ENCODE peak calls at places on chromosomes 1 and 21, in four cellular contexts. One of them, this sample, is unnamed.

GRCh38 chr1:112457241-112457640 is 51.5 kb upstream of the WNT2B start:
- DNase-seq in GM12878: no peak
- DNase-seq in K562: no peak
- DNase-seq in HepG2: no peak
- DNase-seq in this sample: no peak

GRCh38 chr1:25809929-25810328 is 9.8 kb upstream of the MTFR1L start:
- DNase-seq in GM12878: no peak
- DNase-seq in K562: no peak
- DNase-seq in HepG2: no peak
- DNase-seq in this sample: no peak

GRCh38 chr1:116915182-116915611 is 5.5 kb downstream of the PTGFRN start:
- DNase-seq in GM12878: no peak
- DNase-seq in K562: no peak
- DNase-seq in HepG2: no peak
- DNase-seq in this sample: no peak

GRCh38 chr1:960371-961131 is at the start of gene KLHL17:
- DNase-seq in GM12878: no peak
- DNase-seq in K562: peak; percentile 92
- DNase-seq in HepG2: peak; percentile 32
- DNase-seq in this sample: peak; percentile 82

GRCh38 chr1:28173980-28174297 is 2.6 kb downstream of the PTAFR start:
- DNase-seq in GM12878: no peak
- DNase-seq in K562: no peak
- DNase-seq in HepG2: no peak
- DNase-seq in this sample: no peak

GRCh38 chr1:159951016-159951415 is 3.0 kb downstream of the SLAMF9 start:
- DNase-seq in GM12878: no peak
- DNase-seq in K562: no peak
- DNase-seq in HepG2: no peak
- DNase-seq in this sample: no peak

GRCh38 chr1:206507395-206508129 is at the start of gene RASSF5:
- DNase-seq in GM12878: no peak
- DNase-seq in K562: peak; percentile 73
- DNase-seq in HepG2: no peak
- DNase-seq in this sample: peak; percentile 50

GRCh38 chr1:224759570-224760562 is 143.7 kb downstream of the CNIH3 start:
- DNase-seq in GM12878: no peak
- DNase-seq in K562: no peak
- DNase-seq in HepG2: no peak
- DNase-seq in this sample: no peak

GRCh38 chr1:48817505-48818114 is 40.9 kb upstream of the BEND5 start:
- DNase-seq in GM12878: no peak
- DNase-seq in K562: peak; percentile 16
- DNase-seq in HepG2: peak; percentile 18
- DNase-seq in this sample: peak; percentile 62

GRCh38 chr1:26471498-26472329 is 526 bp upstream of the HMGN2 start:
- DNase-seq in GM12878: no peak
- DNase-seq in K562: peak; percentile 83
- DNase-seq in HepG2: no peak
- DNase-seq in this sample: peak; percentile 54

GRCh38 chr1:244205171-244205570 is 154.1 kb downstream of the ZBTB18 start:
- DNase-seq in GM12878: no peak
- DNase-seq in K562: no peak
- DNase-seq in HepG2: no peak
- DNase-seq in this sample: no peak

GRCh38 chr1:236280438-236281285 is 1.1 kb downstream of the ERO1B start:
- DNase-seq in GM12878: no peak
- DNase-seq in K562: peak; percentile 18
- DNase-seq in HepG2: no peak
- DNase-seq in this sample: peak; percentile 39

GRCh38 chr1:111221633-111222286 is 5.8 kb upstream of the CHI3L2 start:
- DNase-seq in GM12878: peak; percentile 100
- DNase-seq in K562: peak; percentile 16
- DNase-seq in HepG2: no peak
- DNase-seq in this sample: no peak

GRCh38 chr1:201450721-201451291 is 18.2 kb downstream of the PHLDA3 start:
- DNase-seq in GM12878: no peak
- DNase-seq in K562: peak; percentile 32
- DNase-seq in HepG2: no peak
- DNase-seq in this sample: peak; percentile 55

GRCh38 chr1:33045814-33046213 is 9.1 kb upstream of the AK2 start:
- DNase-seq in GM12878: no peak
- DNase-seq in K562: peak; percentile 48
- DNase-seq in HepG2: no peak
- DNase-seq in this sample: no peak

GRCh38 chr1:218380125-218380977 is 35.2 kb downstream of the TGFB2 start:
- DNase-seq in GM12878: no peak
- DNase-seq in K562: no peak
- DNase-seq in HepG2: peak; percentile 87
- DNase-seq in this sample: no peak

GRCh38 chr1:112466078-112466660 is 42.6 kb upstream of the WNT2B start:
- DNase-seq in GM12878: peak; percentile 95
- DNase-seq in K562: peak; percentile 94
- DNase-seq in HepG2: peak; percentile 82
- DNase-seq in this sample: peak; percentile 93

GRCh38 chr21:42278750-42279149 is 36.5 kb downstream of the TFF3 start:
- DNase-seq in GM12878: no peak
- DNase-seq in K562: no peak
- DNase-seq in HepG2: no peak
- DNase-seq in this sample: no peak

GRCh38 chr1:30761312-30762151 is 4.0 kb upstream of the LAPTM5 start:
- DNase-seq in GM12878: no peak
- DNase-seq in K562: peak; percentile 71
- DNase-seq in HepG2: no peak
- DNase-seq in this sample: no peak

GRCh38 chr1:160821627-160822026 is 25.7 kb downstream of the LY9 start:
- DNase-seq in GM12878: no peak
- DNase-seq in K562: peak; percentile 38
- DNase-seq in HepG2: no peak
- DNase-seq in this sample: peak; percentile 33

GRCh38 chr1:218748071-218748470 is 402.9 kb downstream of the TGFB2 start:
- DNase-seq in GM12878: no peak
- DNase-seq in K562: no peak
- DNase-seq in HepG2: no peak
- DNase-seq in this sample: no peak

GRCh38 chr1:204288061-204288588 is 71.6 kb downstream of the PLEKHA6 start:
- DNase-seq in GM12878: no peak
- DNase-seq in K562: peak; percentile 14
- DNase-seq in HepG2: peak; percentile 79
- DNase-seq in this sample: peak; percentile 37

GRCh38 chr1:66182551-66183178 is 351.3 kb upstream of the SGIP1 start:
- DNase-seq in GM12878: no peak
- DNase-seq in K562: no peak
- DNase-seq in HepG2: no peak
- DNase-seq in this sample: peak; percentile 41

GRCh38 chr1:33237579-33237978 is 18.7 kb upstream of the ZNF362 start:
- DNase-seq in GM12878: no peak
- DNase-seq in K562: no peak
- DNase-seq in HepG2: no peak
- DNase-seq in this sample: no peak

GRCh38 chr1:211939876-211940468 is 95.4 kb downstream of the INTS7 start:
- DNase-seq in GM12878: peak; percentile 99
- DNase-seq in K562: no peak
- DNase-seq in HepG2: no peak
- DNase-seq in this sample: no peak

GRCh38 chr21:46304955-46305354 is 18.7 kb downstream of the C21orf58 start:
- DNase-seq in GM12878: no peak
- DNase-seq in K562: peak; percentile 68
- DNase-seq in HepG2: no peak
- DNase-seq in this sample: no peak

GRCh38 chr21:46308431-46308830 is 15.2 kb downstream of the C21orf58 start:
- DNase-seq in GM12878: no peak
- DNase-seq in K562: no peak
- DNase-seq in HepG2: no peak
- DNase-seq in this sample: no peak

GRCh38 chr21:46301759-46302158 is 15.6 kb downstream of the YBEY start:
- DNase-seq in GM12878: no peak
- DNase-seq in K562: no peak
- DNase-seq in HepG2: no peak
- DNase-seq in this sample: no peak

GRCh38 chr21:46307625-46308024 is 16.0 kb downstream of the C21orf58 start:
- DNase-seq in GM12878: no peak
- DNase-seq in K562: no peak
- DNase-seq in HepG2: no peak
- DNase-seq in this sample: no peak

DNA sequence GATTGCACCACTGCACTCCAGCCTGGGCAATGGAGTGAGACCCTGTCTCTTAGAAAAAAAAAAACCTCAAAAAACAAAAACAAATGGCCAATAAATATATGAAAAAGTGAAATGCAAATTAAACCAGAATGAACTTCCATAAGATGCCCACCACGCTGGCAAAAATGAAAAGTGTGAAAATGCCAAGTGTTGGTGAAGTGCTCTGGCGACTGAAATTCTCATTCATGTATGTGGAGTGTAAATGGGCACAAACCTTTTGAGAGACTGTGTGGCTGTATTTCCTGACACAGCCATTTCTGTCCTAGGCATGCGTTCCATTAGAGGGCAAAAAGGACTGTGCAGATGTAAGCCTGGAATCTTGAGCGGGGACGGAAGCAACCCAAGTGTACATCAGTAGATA is 18.3 kb downstream of the YBEY start:
- DNase-seq in GM12878: no peak
- DNase-seq in K562: no peak
- DNase-seq in HepG2: no peak
- DNase-seq in this sample: no peak
- TF ChIP-seq TARDBP in GM12878: no peak
- TF ChIP-seq TARDBP in K562: no peak
- TF ChIP-seq TARDBP in HepG2: no peak
- TF ChIP-seq TARDBP in this sample: no peak

DNA sequence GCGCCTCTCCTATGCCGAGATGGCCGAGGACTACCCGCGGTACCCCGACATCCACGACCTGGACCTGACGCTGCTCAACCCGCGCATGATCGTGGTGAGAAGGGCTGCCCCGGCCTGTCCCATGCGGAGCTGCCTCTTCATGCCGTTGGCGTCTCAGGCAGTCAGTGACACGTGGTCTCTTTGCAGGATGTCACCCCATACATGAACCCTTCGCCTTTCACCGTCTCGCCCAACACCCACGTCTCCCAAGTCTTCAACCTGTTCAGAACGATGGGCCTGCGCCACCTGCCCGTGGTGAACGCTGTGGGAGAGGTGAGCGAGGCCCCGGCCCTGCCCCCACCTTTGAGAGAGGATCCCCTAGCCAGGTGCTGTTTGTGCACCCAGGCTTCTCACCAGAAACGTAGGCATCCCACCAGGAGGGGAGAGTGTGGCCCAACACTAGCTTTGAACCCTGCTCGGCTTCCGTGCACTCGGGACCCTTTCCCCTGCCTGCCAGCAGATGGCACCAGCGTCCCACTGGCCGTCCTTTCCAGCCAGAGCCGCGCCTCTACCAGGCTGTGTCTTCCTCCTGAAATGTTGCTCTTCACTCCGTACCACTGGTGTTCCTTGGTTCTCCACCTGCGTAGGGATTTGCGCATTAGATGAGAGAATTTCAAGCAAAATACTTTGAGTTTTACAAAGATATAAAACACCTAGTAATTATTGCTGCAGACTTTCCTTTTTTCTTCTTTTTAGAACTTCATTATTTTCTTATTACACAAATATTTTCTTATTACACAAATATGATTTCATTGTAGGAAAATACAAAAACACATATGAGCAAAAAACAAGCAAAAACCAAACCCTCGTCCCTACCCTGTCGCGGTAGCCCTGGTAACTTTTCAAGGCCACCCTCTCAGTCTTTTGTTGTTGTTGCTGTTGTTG is 9.0 kb downstream of the NPPA start:
- DNase-seq in GM12878: peak; percentile 2
- DNase-seq in K562: peak; percentile 87
- DNase-seq in HepG2: peak; percentile 47
- DNase-seq in this sample: peak; percentile 91
- TF ChIP-seq TARDBP in GM12878: no peak
- TF ChIP-seq TARDBP in K562: peak; percentile 67
- TF ChIP-seq TARDBP in HepG2: peak; percentile 23
- TF ChIP-seq TARDBP in this sample: no peak

GRCh38 chr1:95728841-95729240 is 494.8 kb downstream of the RWDD3 start:
- DNase-seq in GM12878: no peak
- DNase-seq in K562: no peak
- DNase-seq in HepG2: no peak
- DNase-seq in this sample: no peak

GRCh38 chr1:95723346-95723745 is 489.3 kb downstream of the RWDD3 start:
- DNase-seq in GM12878: no peak
- DNase-seq in K562: no peak
- DNase-seq in HepG2: no peak
- DNase-seq in this sample: no peak
- TF ChIP-seq TARDBP in GM12878: no peak
- TF ChIP-seq TARDBP in K562: no peak
- TF ChIP-seq TARDBP in HepG2: no peak
- TF ChIP-seq TARDBP in this sample: no peak

GRCh38 chr1:38497921-38498320 is 361.7 kb downstream of the RRAGC start:
- DNase-seq in GM12878: no peak
- DNase-seq in K562: no peak
- DNase-seq in HepG2: no peak
- DNase-seq in this sample: no peak
- TF ChIP-seq TARDBP in GM12878: no peak
- TF ChIP-seq TARDBP in K562: no peak
- TF ChIP-seq TARDBP in HepG2: no peak
- TF ChIP-seq TARDBP in this sample: no peak

This sample was measured in HEK293T.